ENCODE peak calls at places on chromosome 20, in eight cellular contexts. W is cardiac muscle cell; A is glutamatergic neuron; K is brain microvascular endothelial cell; R is NAMALWA; T is dermis blood vessel endothelial cell; H is activated CD4-positive, alpha-beta T cell treated with anti-CD3 and anti-CD28 coated beads, Interleukin-2, amount 10 ng/mL, durations not matched to agents 7 days and 5 days; J is kidney glomerular epithelial cell. I is an unnamed sample.

GRCh38 chr20:57392130-57392445 is 892 bp downstream of the RBM38 start:
- DNase-seq in K (no peak), R (peak), J (no peak), A (no peak), W (no peak), T (no peak), H (peak), I (no peak)

GRCh38 chr20:62617711-62618483 is 24.4 kb upstream of the SLCO4A1 start:
- DNase-seq in W (no peak), H (peak), J (no peak), A (no peak), K (no peak), T (peak), R (peak), I (peak)

GRCh38 chr20:34064286-34064685 is 47.8 kb downstream of the EIF2S2 start:
- DNase-seq in R (no peak), K (no peak), H (no peak), T (no peak), A (no peak), J (no peak), W (no peak), I (no peak)

GRCh38 chr20:37319120-37319717 is 26.7 kb upstream of the SRC start:
- DNase-seq in W (no peak), A (no peak), H (no peak), K (peak), T (no peak), J (peak), R (no peak), I (no peak)

GRCh38 chr20:16701296-16701695 is 28.5 kb upstream of the SNRPB2 start:
- DNase-seq in H (peak), W (peak), K (no peak), A (no peak), R (peak), T (peak), J (no peak), I (peak)

GRCh38 chr20:32858873-32859372 is at the start of gene EFCAB8:
- DNase-seq in H (no peak), A (no peak), T (no peak), W (peak), J (no peak), R (no peak), K (no peak), I (no peak)

GRCh38 chr20:35845561-35845960 is 73.7 kb downstream of the PHF20 start:
- DNase-seq in H (no peak), A (no peak), J (no peak), W (no peak), R (no peak), K (peak), T (no peak), I (no peak)

GRCh38 chr20:10674684-10675455 is 1.1 kb upstream of the JAG1 start:
- DNase-seq in H (peak), T (peak), K (peak), J (peak), W (peak), A (peak), R (peak), I (peak)

GRCh38 chr20:63737940-63738686 is 1.5 kb upstream of the SLC2A4RG start:
- DNase-seq in K (no peak), A (peak), H (peak), W (no peak), T (no peak), R (peak), J (no peak), I (no peak)

GRCh38 chr20:61533231-61533631 is 281.2 kb downstream of the CDH4 start:
- DNase-seq in R (no peak), J (no peak), K (no peak), T (no peak), A (no peak), W (no peak), H (no peak), I (no peak)

GRCh38 chr20:34552569-34552968 is 5.9 kb upstream of the MAP1LC3A start:
- DNase-seq in J (no peak), H (no peak), A (no peak), R (no peak), T (no peak), W (no peak), K (no peak), I (no peak)

GRCh38 chr20:63183422-63184146 is 32.3 kb downstream of the YTHDF1 start:
- DNase-seq in W (peak), H (peak), R (peak), T (peak), K (peak), J (peak), A (peak), I (peak)

GRCh38 chr20:34549291-34549928 is 9.1 kb upstream of the MAP1LC3A start:
- DNase-seq in H (peak), W (peak), R (peak), T (peak), J (no peak), A (no peak), K (no peak), I (peak)

GRCh38 chr20:61818746-61819483 is 246.8 kb downstream of the TAF4 start:
- DNase-seq in J (no peak), T (no peak), A (peak), H (no peak), W (no peak), K (no peak), R (no peak), I (no peak)

GRCh38 chr20:36883972-36884535 is 8.1 kb downstream of the TLDC2 start:
- DNase-seq in W (no peak), K (no peak), H (no peak), A (no peak), J (no peak), T (no peak), R (peak), I (no peak)

GRCh38 chr20:62136283-62137091 is 6.7 kb downstream of the PSMA7 start:
- DNase-seq in K (peak), R (peak), H (peak), T (peak), J (peak), A (peak), W (peak), I (peak)

GRCh38 chr20:8131598-8132014 is 460 bp upstream of the PLCB1 start:
- DNase-seq in R (no peak), H (no peak), W (peak), T (no peak), J (no peak), A (no peak), K (peak), I (peak)

GRCh38 chr20:21027569-21027968 is 78.6 kb downstream of the LINC00237 start:
- DNase-seq in A (peak), H (no peak), W (peak), K (no peak), T (no peak), R (peak), J (no peak), I (peak)

GRCh38 chr20:23111307-23111943 is 25.3 kb upstream of the CD93 start:
- DNase-seq in A (no peak), R (no peak), W (no peak), J (no peak), H (no peak), T (no peak), K (no peak), I (no peak)

GRCh38 chr20:7585126-7585679 is 355.1 kb downstream of the HAO1 start:
- DNase-seq in W (no peak), T (no peak), R (no peak), J (no peak), H (no peak), A (no peak), K (no peak), I (no peak)

GRCh38 chr20:42559665-42560064 is 630.0 kb downstream of the PTPRT start:
- DNase-seq in H (no peak), A (no peak), R (no peak), T (no peak), W (no peak), J (no peak), K (no peak), I (no peak)

GRCh38 chr20:47995661-47996060 is 210.4 kb upstream of the SULF2 start:
- DNase-seq in H (no peak), K (no peak), R (no peak), W (no peak), J (no peak), A (no peak), T (no peak), I (no peak)

GRCh38 chr20:61886721-61887658 is 178.7 kb downstream of the TAF4 start:
- DNase-seq in T (peak), A (peak), R (peak), J (no peak), W (peak), H (peak), K (peak), I (peak)

GRCh38 chr20:51513545-51513944 is 29.0 kb downstream of the NFATC2 start:
- DNase-seq in A (no peak), R (no peak), T (no peak), J (no peak), K (no peak), H (no peak), W (no peak), I (no peak)

GRCh38 chr20:2652724-2653510 is 485 bp downstream of the NOP56 start:
- DNase-seq in H (peak), J (no peak), W (peak), A (peak), R (peak), T (peak), K (peak), I (peak)

GRCh38 chr20:8581451-8582183 is 449.6 kb downstream of the PLCB1 start:
- DNase-seq in H (no peak), J (no peak), A (no peak), W (no peak), R (no peak), K (no peak), T (no peak), I (no peak)

GRCh38 chr20:47031821-47032220 is 137.2 kb downstream of the EYA2 start:
- DNase-seq in W (no peak), J (no peak), R (no peak), T (no peak), K (no peak), A (no peak), H (no peak), I (no peak)